ENCODE peak calls at places on chromosomes 12 and 14, in five cellular contexts. G, V, C, N and R are unnamed samples. For H3K4me1, the result is how much of the 10 kb centered on the place peaks cover.

GRCh38 chr12:52127683-52128450 is 48.4 kb downstream of the SMIM41 start:
- DNase-seq in G (no peak), V (no peak), C (no peak), N (no peak), R (no peak)

GRCh38 chr14:51210594-51210993 is 29.5 kb upstream of the TMX1 start:
- DNase-seq in G (no peak), V (no peak), C (no peak), N (no peak), R (no peak)

GRCh38 chr14:38971258-38971921 is 131.6 kb downstream of the SEC23A start:
- DNase-seq in G (no peak), V (no peak), C (no peak), N (no peak), R (no peak)

GRCh38 chr14:85074955-85075354 is 455.0 kb upstream of the FLRT2 start:
- DNase-seq in G (no peak), V (no peak), C (no peak), N (no peak), R (no peak)

GRCh38 chr12:48336066-48336465 is 14.7 kb downstream of the ZNF641 start:
- DNase-seq in G (no peak), V (no peak), C (no peak), N (no peak), R (no peak)

GRCh38 chr14:38469156-38469555 is 213.3 kb upstream of the CLEC14A start:
- DNase-seq in G (no peak), V (no peak), C (no peak), N (peak), R (no peak)

GRCh38 chr12:62930546-62931425 is 4.2 kb downstream of the PPM1H start:
- DNase-seq in G (no peak), V (no peak), C (peak), N (peak), R (peak)

GRCh38 chr14:98136420-98136819 is 1135.6 kb downstream of the BCL11B start:
- DNase-seq in G (no peak), V (no peak), C (no peak), N (no peak), R (no peak)

GRCh38 chr14:80906946-80907345 is 34.6 kb downstream of the CEP128 start:
- DNase-seq in G (no peak), V (no peak), C (no peak), N (peak), R (no peak)

GRCh38 chr14:61959348-61959747 is 197.1 kb downstream of the SNAPC1 start:
- DNase-seq in G (no peak), V (no peak), C (no peak), N (no peak), R (no peak)

GRCh38 chr12:31590730-31591307 is at the start of gene DENND5B:
- DNase-seq in G (peak), V (peak), C (no peak), N (peak), R (peak)

GRCh38 chr12:68368332-68368731 is 36.2 kb upstream of the MDM1 start:
- DNase-seq in G (no peak), V (no peak), C (no peak), N (no peak), R (no peak)

GRCh38 chr12:62732861-62733427 is 202.0 kb downstream of the PPM1H start:
- DNase-seq in G (peak), V (no peak), C (peak), N (peak), R (no peak)

GRCh38 chr14:50213795-50214194 is 17.6 kb downstream of the SOS2 start:
- DNase-seq in G (no peak), V (no peak), C (no peak), N (no peak), R (no peak)

GRCh38 chr12:4141344-4142270 is 132.0 kb upstream of the CCND2 start:
- DNase-seq in G (no peak), V (peak), C (no peak), N (no peak), R (no peak)

GRCh38 chr14:96455588-96455987 is 46.6 kb upstream of the PAPOLA start:
- DNase-seq in G (no peak), V (no peak), C (no peak), N (peak), R (no peak)

GRCh38 chr14:68785817-68786490 is 6.9 kb downstream of the ZFP36L1 start:
- DNase-seq in G (peak), V (peak), C (peak), N (no peak), R (no peak)

GRCh38 chr14:68784995-68785816 is 7.7 kb downstream of the ZFP36L1 start:
- DNase-seq in G (peak), V (peak), C (peak), N (peak), R (no peak)

GRCh38 chr14:68783408-68784297 is 9.2 kb downstream of the ZFP36L1 start:
- DNase-seq in G (peak), V (peak), C (no peak), N (no peak), R (no peak)

GRCh38 chr14:68782091-68782981 is 10.5 kb downstream of the ZFP36L1 start:
- DNase-seq in G (peak), V (no peak), C (no peak), N (no peak), R (no peak)

GRCh38 chr14:68784298-68784910 is 8.5 kb downstream of the ZFP36L1 start:
- DNase-seq in G (peak), V (peak), C (no peak), N (no peak), R (no peak)
- H3K4me1 ChIP-seq in G (under half), V (half or more), C (under half), N (under half), R (under half)

DNA sequence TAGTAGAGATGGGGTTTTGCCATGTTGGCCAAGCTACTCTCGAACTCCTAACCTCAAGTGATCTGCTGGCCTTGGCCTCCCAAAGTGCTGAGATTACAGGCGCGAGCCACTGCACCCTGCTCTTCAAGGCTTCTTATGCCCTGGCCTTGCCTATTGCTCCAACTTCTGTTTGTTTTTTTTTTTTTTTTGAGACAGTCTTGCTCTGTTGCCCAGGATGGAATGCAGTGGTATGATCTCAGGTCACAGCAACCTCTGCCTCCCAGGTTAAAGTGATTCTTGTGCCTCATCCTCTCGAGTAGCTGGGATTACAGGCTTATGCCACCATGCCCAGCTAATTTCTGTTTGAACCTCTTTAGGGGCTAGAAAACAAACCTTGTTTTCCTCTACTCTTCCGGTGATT is 6.0 kb upstream of the ABCD4 start:
- DNase-seq in G (no peak), V (no peak), C (no peak), N (no peak), R (no peak)
- H3K4me3 ChIP-seq in G (no peak), V (no peak), C (no peak), N (no peak), R (no peak)

DNA sequence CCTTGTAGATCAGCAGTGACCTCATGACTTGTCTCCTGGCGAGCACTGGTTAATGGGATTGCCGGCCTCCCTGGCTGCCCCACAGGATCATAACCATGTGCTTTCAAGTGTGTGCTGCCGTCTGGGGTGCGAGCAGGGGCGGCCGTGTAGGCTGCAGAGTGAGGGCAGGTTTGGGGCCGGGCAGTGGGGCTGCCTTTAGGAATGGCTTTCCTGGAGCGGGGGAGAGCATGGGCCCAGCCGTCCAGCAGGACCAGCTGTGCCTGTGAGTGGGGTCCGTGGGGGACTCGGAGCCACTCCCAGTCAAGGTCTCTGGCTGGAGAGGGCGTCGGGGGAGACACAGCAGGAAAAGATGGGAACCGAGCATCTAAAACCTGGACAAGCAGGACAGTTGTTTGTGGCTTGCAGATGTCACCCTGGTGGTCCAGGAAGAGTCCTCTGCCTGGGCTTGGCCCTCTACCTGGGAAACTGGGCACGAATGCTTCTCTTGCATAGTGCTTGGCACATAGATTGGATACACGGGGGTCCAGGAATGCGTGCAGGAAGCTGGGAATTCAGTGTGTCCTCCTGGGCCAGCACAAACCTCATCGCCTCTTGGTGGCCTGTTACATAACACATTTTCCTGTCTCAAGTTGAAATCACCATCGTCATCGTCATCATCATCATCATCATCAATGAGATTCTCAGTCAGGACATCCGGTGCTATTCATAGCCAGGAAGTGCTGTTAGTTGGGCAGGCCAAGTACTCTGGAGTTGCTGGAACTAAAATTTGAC is 96.0 kb downstream of the ADGRD1 start:
- DNase-seq in G (no peak), V (no peak), C (no peak), N (no peak), R (no peak)
- H3K27ac ChIP-seq in G (peak), V (no peak), C (no peak), N (no peak), R (no peak)

GRCh38 chr14:69650948-69651369 is 39.6 kb downstream of the SUSD6 start:
- DNase-seq in G (peak), V (no peak), C (peak), N (no peak), R (no peak)

GRCh38 chr14:69647216-69647615 is 35.8 kb downstream of the SUSD6 start:
- DNase-seq in G (no peak), V (no peak), C (peak), N (peak), R (no peak)

GRCh38 chr14:69644814-69645213 is 33.4 kb downstream of the SUSD6 start:
- DNase-seq in G (peak), V (no peak), C (no peak), N (no peak), R (no peak)

GRCh38 chr14:69651653-69652052 is 40.3 kb downstream of the SUSD6 start:
- DNase-seq in G (peak), V (no peak), C (peak), N (peak), R (no peak)

DNA sequence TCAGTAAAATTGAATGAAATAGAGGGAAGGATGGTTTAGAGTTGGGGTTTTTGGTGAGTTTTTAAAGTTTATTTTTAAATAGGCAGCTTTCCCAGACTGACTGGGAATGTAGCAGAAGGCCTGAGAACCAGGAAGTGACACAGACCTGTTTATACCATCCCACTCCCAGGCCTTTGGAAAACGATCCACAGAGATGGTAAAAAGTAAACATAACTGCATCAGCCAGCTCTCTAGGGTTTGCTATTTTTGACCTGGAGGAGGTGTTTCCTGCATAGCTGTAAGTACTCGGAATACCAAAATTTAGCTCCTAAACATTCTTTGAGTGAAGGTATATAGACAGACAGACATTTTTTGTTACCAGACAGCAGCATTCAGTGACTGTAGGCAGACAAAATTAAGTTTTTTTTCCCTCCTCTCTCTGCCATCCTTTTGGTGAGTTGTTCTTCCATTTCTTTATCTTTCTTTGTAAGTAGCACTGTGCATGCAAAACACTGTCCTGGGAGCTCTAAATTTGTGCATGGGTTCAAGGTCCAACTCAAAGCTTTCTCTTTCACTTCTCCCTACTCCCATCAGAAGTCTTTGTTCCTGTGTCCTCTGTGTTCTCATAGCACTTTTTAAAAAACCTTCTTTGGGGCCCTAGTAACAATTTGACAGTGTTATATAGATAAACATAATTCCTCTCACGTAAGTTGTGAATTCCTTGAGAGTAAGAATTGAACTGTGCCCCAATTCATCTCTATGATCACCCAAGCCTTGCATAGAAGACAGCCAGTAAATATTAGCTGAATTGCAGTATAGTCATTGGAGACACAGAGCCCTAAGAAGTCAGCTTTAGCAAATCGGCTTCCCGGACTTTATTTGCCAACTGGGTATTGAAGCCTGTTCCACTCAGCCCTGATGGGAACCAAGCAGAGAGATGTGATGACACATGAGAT is 37.4 kb downstream of the SUSD6 start:
- DNase-seq in G (peak), V (no peak), C (peak), N (peak), R (no peak)
- H3K4me1 ChIP-seq in G (under half), V (half or more), C (half or more), N (under half), R (under half)

GRCh38 chr14:69879175-69880047 is at the start of gene SMOC1:
- DNase-seq in G (no peak), V (peak), C (no peak), N (peak), R (peak)
- H3K4me3 ChIP-seq in G (no peak), V (no peak), C (no peak), N (peak), R (peak)

GRCh38 chr12:71469235-71469873 is 29.8 kb downstream of the LGR5 start:
- DNase-seq in G (peak), V (no peak), C (no peak), N (peak), R (no peak)
- H3K27ac ChIP-seq in G (no peak), V (no peak), C (no peak), N (no peak), R (no peak)